ENCODE peak calls at places on chromosomes 11 and 22, in eight cellular contexts. K is stimulated activated naive B cell treated with anti-CD40 and anti-IgM and Interleukin-4, amounts not matched to agents 10 μg/mL and 1 μg/mL and 100 μg/mL, for 72 hours; G is NCI-H510A treated with DMSO at 0.1 percent for 48 hours; U is ELR; L is endothelial cell of umbilical vein; N is Ammon's horn; R is brain microvascular endothelial cell; Y is aorta. F is an unnamed sample.

GRCh38 chr11:88695701-88696414 is 358.3 kb upstream of the CTSC start:
- DNase-seq in N (no peak), K (no peak), L (no peak), Y (no peak), G (no peak), R (no peak), U (no peak), F (no peak)

GRCh38 chr11:4430060-4430459 is 19.0 kb upstream of the OR52K2 start:
- DNase-seq in K (no peak), L (no peak), G (no peak), U (no peak), Y (no peak), N (no peak), R (no peak), F (no peak)

GRCh38 chr11:1072116-1072820 is 2.4 kb upstream of the MUC2 start:
- DNase-seq in U (peak), L (peak), G (no peak), N (peak), Y (no peak), R (peak), K (no peak), F (peak)

GRCh38 chr11:113991170-113991569 is 16.3 kb downstream of the HTR3A start:
- DNase-seq in G (no peak), N (no peak), K (no peak), U (peak), R (peak), Y (no peak), L (peak), F (no peak)

GRCh38 chr11:68682531-68682931 is 1.8 kb upstream of the GAL start:
- DNase-seq in G (no peak), U (no peak), N (no peak), Y (no peak), L (no peak), R (no peak), K (no peak), F (no peak)

GRCh38 chr11:113675003-113675471 is 31.1 kb downstream of the TMPRSS5 start:
- DNase-seq in L (no peak), U (peak), N (no peak), K (peak), R (peak), Y (no peak), G (no peak), F (no peak)

GRCh38 chr11:73752903-73753302 is 8.0 kb downstream of the RAB6A start:
- DNase-seq in R (no peak), N (no peak), Y (no peak), U (no peak), G (no peak), K (no peak), L (no peak), F (no peak)

GRCh38 chr22:20583471-20583922 is 76.1 kb downstream of the MED15 start:
- DNase-seq in Y (no peak), L (no peak), R (no peak), U (peak), K (no peak), G (no peak), N (peak), F (no peak)

GRCh38 chr22:30778261-30778660 is 83.6 kb downstream of the OSBP2 start:
- DNase-seq in G (no peak), L (no peak), N (no peak), K (no peak), U (no peak), R (no peak), Y (no peak), F (no peak)

GRCh38 chr11:123194308-123195181 is 503 bp downstream of the CLMP start:
- DNase-seq in Y (no peak), G (no peak), R (no peak), K (no peak), N (no peak), L (no peak), U (peak), F (no peak)

GRCh38 chr11:16194566-16194965 is 161.8 kb downstream of the SOX6 start:
- DNase-seq in Y (no peak), L (peak), N (peak), K (no peak), G (no peak), R (no peak), U (no peak), F (no peak)

GRCh38 chr22:48896766-48897637 is 930.7 kb downstream of the BRD1 start:
- DNase-seq in K (no peak), G (no peak), N (no peak), L (no peak), U (no peak), R (no peak), Y (no peak), F (no peak)

GRCh38 chr11:65658174-65659021 is 4.3 kb downstream of the RELA start:
- DNase-seq in N (no peak), U (no peak), K (no peak), R (no peak), G (no peak), Y (peak), L (no peak), F (no peak)

GRCh38 chr11:119155733-119156492 is 7.1 kb downstream of the ABCG4 start:
- DNase-seq in Y (no peak), G (peak), N (no peak), R (no peak), L (no peak), U (peak), K (no peak), F (peak)

GRCh38 chr11:115645631-115646271 is 141.5 kb upstream of the CADM1 start:
- DNase-seq in Y (peak), G (no peak), N (peak), R (no peak), K (no peak), L (no peak), U (no peak), F (peak)

GRCh38 chr11:74048993-74049392 is 40.1 kb upstream of the UCP3 start:
- DNase-seq in L (no peak), Y (no peak), U (no peak), R (no peak), N (no peak), K (no peak), G (no peak), F (no peak)

GRCh38 chr11:130609121-130610035 is 160.9 kb downstream of the ADAMTS15 start:
- DNase-seq in L (no peak), U (no peak), Y (peak), R (peak), K (no peak), N (no peak), G (no peak), F (no peak)

GRCh38 chr11:71215372-71215965 is 36.9 kb downstream of the SHANK2 start:
- DNase-seq in R (no peak), G (no peak), N (no peak), Y (peak), L (no peak), K (no peak), U (no peak), F (no peak)

GRCh38 chr22:30783021-30783420 is 88.3 kb downstream of the OSBP2 start:
- DNase-seq in G (no peak), U (no peak), N (no peak), R (no peak), K (no peak), Y (no peak), L (no peak), F (no peak)

GRCh38 chr11:130979386-130979972 is 63.2 kb upstream of the SNX19 start:
- DNase-seq in L (peak), G (no peak), R (peak), K (no peak), Y (no peak), N (no peak), U (peak), F (no peak)